ENCODE peak calls at places on chromosome 14, in eight cellular contexts. One of them, this sample, is unnamed.

GRCh38 chr14:78698991-78699390 is 528.8 kb downstream of the NRXN3 start:
- DNase-seq in HCT116: no peak
- DNase-seq in K562: no peak
- DNase-seq in GM12891: no peak
- DNase-seq in sigmoid colon: no peak
- DNase-seq in prostate gland: no peak
- DNase-seq in breast epithelium: no peak
- DNase-seq in stomach: no peak
- DNase-seq in this sample: no peak

GRCh38 chr14:105203057-105203494 is 22.0 kb upstream of the NUDT14 start:
- DNase-seq in HCT116: no peak
- DNase-seq in K562: peak; percentile 71
- DNase-seq in GM12891: peak; percentile 87
- DNase-seq in sigmoid colon: peak; percentile 87
- DNase-seq in prostate gland: peak; percentile 76
- DNase-seq in breast epithelium: peak; percentile 86
- DNase-seq in stomach: peak; percentile 85
- DNase-seq in this sample: peak; percentile 80

GRCh38 chr14:54002653-54003052 is 46.0 kb upstream of the BMP4 start:
- DNase-seq in HCT116: no peak
- DNase-seq in K562: no peak
- DNase-seq in GM12891: no peak
- DNase-seq in sigmoid colon: no peak
- DNase-seq in prostate gland: no peak
- DNase-seq in breast epithelium: no peak
- DNase-seq in stomach: no peak
- DNase-seq in this sample: no peak

GRCh38 chr14:105605501-105606304 is 79.3 kb downstream of the TMEM121 start:
- DNase-seq in HCT116: no peak
- DNase-seq in K562: no peak
- DNase-seq in GM12891: no peak
- DNase-seq in sigmoid colon: peak; percentile 55
- DNase-seq in prostate gland: no peak
- DNase-seq in breast epithelium: peak; percentile 43
- DNase-seq in stomach: no peak
- DNase-seq in this sample: no peak

GRCh38 chr14:89138846-89139245 is 278.2 kb downstream of the FOXN3 start:
- DNase-seq in HCT116: no peak
- DNase-seq in K562: no peak
- DNase-seq in GM12891: no peak
- DNase-seq in sigmoid colon: no peak
- DNase-seq in prostate gland: no peak
- DNase-seq in breast epithelium: no peak
- DNase-seq in stomach: no peak
- DNase-seq in this sample: no peak

GRCh38 chr14:91317381-91318313 is 73.1 kb upstream of the GPR68 start:
- DNase-seq in HCT116: no peak
- DNase-seq in K562: peak; percentile 23
- DNase-seq in GM12891: no peak
- DNase-seq in sigmoid colon: peak; percentile 72
- DNase-seq in prostate gland: peak; percentile 81
- DNase-seq in breast epithelium: peak; percentile 76
- DNase-seq in stomach: peak; percentile 83
- DNase-seq in this sample: peak; percentile 87

GRCh38 chr14:37620856-37621255 is 25.4 kb downstream of the TTC6 start:
- DNase-seq in HCT116: no peak
- DNase-seq in K562: no peak
- DNase-seq in GM12891: no peak
- DNase-seq in sigmoid colon: no peak
- DNase-seq in prostate gland: no peak
- DNase-seq in breast epithelium: no peak
- DNase-seq in stomach: no peak
- DNase-seq in this sample: no peak

GRCh38 chr14:59318908-59319307 is 130.4 kb downstream of the DAAM1 start:
- DNase-seq in HCT116: no peak
- DNase-seq in K562: no peak
- DNase-seq in GM12891: no peak
- DNase-seq in sigmoid colon: no peak
- DNase-seq in prostate gland: no peak
- DNase-seq in breast epithelium: no peak
- DNase-seq in stomach: no peak
- DNase-seq in this sample: no peak

GRCh38 chr14:60893916-60894315 is 87.0 kb downstream of the TRMT5 start:
- DNase-seq in HCT116: no peak
- DNase-seq in K562: no peak
- DNase-seq in GM12891: no peak
- DNase-seq in sigmoid colon: no peak
- DNase-seq in prostate gland: no peak
- DNase-seq in breast epithelium: no peak
- DNase-seq in stomach: no peak
- DNase-seq in this sample: no peak

GRCh38 chr14:106620368-106620767 is 1094.0 kb downstream of the TMEM121 start:
- DNase-seq in HCT116: no peak
- DNase-seq in K562: no peak
- DNase-seq in GM12891: no peak
- DNase-seq in sigmoid colon: no peak
- DNase-seq in prostate gland: no peak
- DNase-seq in breast epithelium: no peak
- DNase-seq in stomach: no peak
- DNase-seq in this sample: no peak

GRCh38 chr14:106879241-106879640 is 1352.9 kb downstream of the TMEM121 start:
- DNase-seq in HCT116: peak; percentile 10
- DNase-seq in K562: peak; percentile 22
- DNase-seq in GM12891: no peak
- DNase-seq in sigmoid colon: no peak
- DNase-seq in prostate gland: no peak
- DNase-seq in breast epithelium: no peak
- DNase-seq in stomach: peak; percentile 63
- DNase-seq in this sample: peak; percentile 72

GRCh38 chr14:94458558-94459200 is 6.1 kb upstream of the SERPINA11 start:
- DNase-seq in HCT116: no peak
- DNase-seq in K562: no peak
- DNase-seq in GM12891: no peak
- DNase-seq in sigmoid colon: no peak
- DNase-seq in prostate gland: no peak
- DNase-seq in breast epithelium: no peak
- DNase-seq in stomach: no peak
- DNase-seq in this sample: no peak

GRCh38 chr14:100534528-100535286 is 52.5 kb downstream of the BEGAIN start:
- DNase-seq in HCT116: no peak
- DNase-seq in K562: no peak
- DNase-seq in GM12891: peak; percentile 6
- DNase-seq in sigmoid colon: peak; percentile 53
- DNase-seq in prostate gland: no peak
- DNase-seq in breast epithelium: peak; percentile 46
- DNase-seq in stomach: no peak
- DNase-seq in this sample: peak; percentile 6
- TF ChIP-seq POLR2AphosphoS5 in HCT116: no peak
- TF ChIP-seq POLR2AphosphoS5 in K562: no peak
- TF ChIP-seq POLR2AphosphoS5 in GM12891: no peak
- TF ChIP-seq POLR2AphosphoS5 in sigmoid colon: no peak
- TF ChIP-seq POLR2AphosphoS5 in prostate gland: no peak
- TF ChIP-seq POLR2AphosphoS5 in breast epithelium: no peak
- TF ChIP-seq POLR2AphosphoS5 in stomach: no peak
- TF ChIP-seq POLR2AphosphoS5 in this sample: no peak

GRCh38 chr14:36503771-36504741 is 16.0 kb downstream of the NKX2-1 start:
- DNase-seq in HCT116: no peak
- DNase-seq in K562: no peak
- DNase-seq in GM12891: no peak
- DNase-seq in sigmoid colon: no peak
- DNase-seq in prostate gland: no peak
- DNase-seq in breast epithelium: no peak
- DNase-seq in stomach: no peak
- DNase-seq in this sample: no peak

GRCh38 chr14:36506732-36507614 is 13.1 kb downstream of the NKX2-1 start:
- DNase-seq in HCT116: no peak
- DNase-seq in K562: no peak
- DNase-seq in GM12891: no peak
- DNase-seq in sigmoid colon: no peak
- DNase-seq in prostate gland: no peak
- DNase-seq in breast epithelium: no peak
- DNase-seq in stomach: no peak
- DNase-seq in this sample: no peak

GRCh38 chr14:36504805-36505192 is 15.2 kb downstream of the NKX2-1 start:
- DNase-seq in HCT116: no peak
- DNase-seq in K562: no peak
- DNase-seq in GM12891: no peak
- DNase-seq in sigmoid colon: no peak
- DNase-seq in prostate gland: no peak
- DNase-seq in breast epithelium: no peak
- DNase-seq in stomach: no peak
- DNase-seq in this sample: no peak

GRCh38 chr14:36505892-36506731 is 13.9 kb downstream of the NKX2-1 start:
- DNase-seq in HCT116: no peak
- DNase-seq in K562: no peak
- DNase-seq in GM12891: no peak
- DNase-seq in sigmoid colon: no peak
- DNase-seq in prostate gland: no peak
- DNase-seq in breast epithelium: no peak
- DNase-seq in stomach: no peak
- DNase-seq in this sample: no peak

DNA sequence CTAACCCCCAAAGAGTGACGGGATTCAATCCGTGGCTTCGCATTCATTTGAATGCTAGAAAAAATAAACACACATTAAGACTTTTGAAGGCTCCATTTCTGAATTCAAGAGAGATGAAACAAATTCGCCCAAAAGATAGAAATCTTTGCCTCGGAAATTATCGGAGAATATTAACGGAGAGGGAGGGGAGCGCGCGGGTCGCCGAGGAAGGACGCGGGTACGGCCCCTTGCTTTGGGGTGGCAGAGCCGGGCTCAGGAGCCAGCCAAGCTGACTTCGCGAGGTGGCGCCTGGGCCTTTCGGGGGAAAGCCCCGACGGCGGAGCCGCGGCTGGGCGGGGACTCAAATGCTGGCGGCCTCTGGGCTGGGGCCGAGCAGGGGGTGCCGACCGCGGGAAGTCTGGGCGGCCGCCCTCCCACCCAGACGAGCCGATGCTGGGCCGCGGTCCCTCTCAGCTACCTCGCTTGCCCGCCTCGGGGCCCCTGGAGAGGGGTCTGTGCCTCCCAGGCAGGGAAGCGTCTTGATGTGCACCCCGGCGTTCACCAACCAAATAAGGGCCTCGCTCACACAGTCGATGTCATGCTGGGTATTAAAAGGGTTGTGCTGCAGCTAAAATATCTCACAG is 14.7 kb downstream of the NKX2-1 start:
- DNase-seq in HCT116: no peak
- DNase-seq in K562: no peak
- DNase-seq in GM12891: no peak
- DNase-seq in sigmoid colon: no peak
- DNase-seq in prostate gland: no peak
- DNase-seq in breast epithelium: no peak
- DNase-seq in stomach: no peak
- DNase-seq in this sample: no peak
- TF ChIP-seq POLR2A in HCT116: no peak
- TF ChIP-seq POLR2A in K562: no peak
- TF ChIP-seq POLR2A in GM12891: no peak
- TF ChIP-seq POLR2A in sigmoid colon: no peak
- TF ChIP-seq POLR2A in prostate gland: no peak
- TF ChIP-seq POLR2A in breast epithelium: no peak
- TF ChIP-seq POLR2A in stomach: no peak
- TF ChIP-seq POLR2A in this sample: no peak

GRCh38 chr14:20696776-20697175 is 8.2 kb downstream of the ANG start:
- DNase-seq in HCT116: no peak
- DNase-seq in K562: no peak
- DNase-seq in GM12891: no peak
- DNase-seq in sigmoid colon: no peak
- DNase-seq in prostate gland: no peak
- DNase-seq in breast epithelium: no peak
- DNase-seq in stomach: no peak
- DNase-seq in this sample: no peak

GRCh38 chr14:20698934-20699333 is 10.4 kb downstream of the ANG start:
- DNase-seq in HCT116: no peak
- DNase-seq in K562: no peak
- DNase-seq in GM12891: no peak
- DNase-seq in sigmoid colon: no peak
- DNase-seq in prostate gland: no peak
- DNase-seq in breast epithelium: no peak
- DNase-seq in stomach: no peak
- DNase-seq in this sample: no peak

GRCh38 chr14:20692111-20692751 is 3.7 kb downstream of the ANG start:
- DNase-seq in HCT116: no peak
- DNase-seq in K562: no peak
- DNase-seq in GM12891: no peak
- DNase-seq in sigmoid colon: no peak
- DNase-seq in prostate gland: no peak
- DNase-seq in breast epithelium: no peak
- DNase-seq in stomach: no peak
- DNase-seq in this sample: no peak

GRCh38 chr14:20698018-20698329 is 9.4 kb downstream of the ANG start:
- DNase-seq in HCT116: no peak
- DNase-seq in K562: no peak
- DNase-seq in GM12891: no peak
- DNase-seq in sigmoid colon: no peak
- DNase-seq in prostate gland: no peak
- DNase-seq in breast epithelium: no peak
- DNase-seq in stomach: no peak
- DNase-seq in this sample: no peak

GRCh38 chr14:20697273-20698017 is 8.9 kb downstream of the ANG start:
- DNase-seq in HCT116: peak; percentile 55
- DNase-seq in K562: peak; percentile 44
- DNase-seq in GM12891: peak; percentile 41
- DNase-seq in sigmoid colon: no peak
- DNase-seq in prostate gland: peak; percentile 42
- DNase-seq in breast epithelium: no peak
- DNase-seq in stomach: peak; percentile 79
- DNase-seq in this sample: peak; percentile 73
- TF ChIP-seq POLR2AphosphoS5 in HCT116: no peak
- TF ChIP-seq POLR2AphosphoS5 in K562: no peak
- TF ChIP-seq POLR2AphosphoS5 in GM12891: no peak
- TF ChIP-seq POLR2AphosphoS5 in sigmoid colon: no peak
- TF ChIP-seq POLR2AphosphoS5 in prostate gland: peak; percentile 30
- TF ChIP-seq POLR2AphosphoS5 in breast epithelium: no peak
- TF ChIP-seq POLR2AphosphoS5 in stomach: no peak
- TF ChIP-seq POLR2AphosphoS5 in this sample: no peak

GRCh38 chr14:81582420-81582819 is 48.8 kb upstream of the SEL1L start:
- DNase-seq in HCT116: no peak
- DNase-seq in K562: no peak
- DNase-seq in GM12891: no peak
- DNase-seq in sigmoid colon: no peak
- DNase-seq in prostate gland: no peak
- DNase-seq in breast epithelium: no peak
- DNase-seq in stomach: no peak
- DNase-seq in this sample: no peak
- TF ChIP-seq POLR2A in HCT116: no peak
- TF ChIP-seq POLR2A in K562: no peak
- TF ChIP-seq POLR2A in GM12891: no peak
- TF ChIP-seq POLR2A in sigmoid colon: no peak
- TF ChIP-seq POLR2A in prostate gland: no peak
- TF ChIP-seq POLR2A in breast epithelium: no peak
- TF ChIP-seq POLR2A in stomach: no peak
- TF ChIP-seq POLR2A in this sample: no peak